ENCODE peak calls at places on chromosomes 7 and 10, in ten cellular contexts. B is CD8-positive, alpha-beta memory T cell; L is MV-4-11; U is stimulated activated CD8-positive, alpha-beta memory T cell treated with anti-CD3 and anti-CD28 coated beads, Interleukin-2, amount 100 ng/mL, for 48 hours; E is activated T-cell treated with anti-CD3 and anti-CD28 coated beads for 1 hour; H is heart left ventricle; C is astrocyte of the spinal cord; D is DMS153; Y is H7; P is tibial nerve. Q is an unnamed sample.

GRCh38 chr10:59675812-59676211 is 33.8 kb downstream of the SLC16A9 start:
- DNase-seq in E (no peak), H (no peak), L (no peak), U (no peak), P (no peak), B (no peak), Y (no peak), C (no peak), D (no peak), Q (no peak)

GRCh38 chr7:7263297-7264230 is 81.2 kb downstream of the C1GALT1 start:
- DNase-seq in H (no peak), D (no peak), B (no peak), P (no peak), L (no peak), U (no peak), E (no peak), C (no peak), Y (no peak), Q (no peak)

GRCh38 chr7:148699024-148699771 is 495 bp downstream of the CUL1 start:
- DNase-seq in U (peak; percentile 46), E (peak; percentile 29), B (peak; percentile 20), P (peak; percentile 36), Y (peak; percentile 70), D (no peak), C (peak; percentile 33), L (peak; percentile 23), H (peak; percentile 54), Q (peak; percentile 86)

GRCh38 chr7:143510854-143511592 is 33.4 kb downstream of the TAS2R41 start:
- DNase-seq in C (no peak), L (no peak), B (no peak), U (no peak), H (no peak), E (no peak), D (no peak), Y (peak; percentile 30), P (no peak), Q (no peak)

GRCh38 chr7:135326636-135327280 is 93.1 kb downstream of the STRA8 start:
- DNase-seq in D (peak; percentile 37), L (no peak), B (no peak), Y (no peak), C (peak; percentile 30), P (no peak), U (no peak), H (no peak), E (no peak), Q (no peak)

GRCh38 chr10:113788604-113789083 is 37.2 kb downstream of the PLEKHS1 start:
- DNase-seq in Y (no peak), C (peak; percentile 95), B (no peak), D (peak; percentile 8), U (no peak), H (no peak), L (peak; percentile 80), E (no peak), P (no peak), Q (no peak)

GRCh38 chr10:8235253-8236027 is 181.0 kb downstream of the GATA3 start:
- DNase-seq in E (no peak), D (no peak), P (no peak), L (no peak), Y (peak; percentile 57), C (no peak), H (no peak), B (no peak), U (no peak), Q (no peak)

GRCh38 chr7:87624628-87625027 is 3.6 kb upstream of the RUNDC3B start:
- DNase-seq in C (no peak), Y (no peak), P (no peak), L (no peak), B (no peak), D (no peak), E (no peak), H (no peak), U (no peak), Q (no peak)

GRCh38 chr10:77919713-77920108 is 6.8 kb downstream of the DLG5 start:
- DNase-seq in P (no peak), D (no peak), Y (no peak), B (no peak), L (no peak), C (peak; percentile 48), U (no peak), E (no peak), H (no peak), Q (no peak)

GRCh38 chr7:91683823-91684222 is 196.7 kb downstream of the MTERF1 start:
- DNase-seq in P (no peak), C (peak; percentile 41), U (no peak), H (peak; percentile 29), Y (no peak), B (no peak), L (peak; percentile 93), D (no peak), E (no peak), Q (no peak)

GRCh38 chr10:87531908-87532622 is 27.4 kb downstream of the MINPP1 start:
- DNase-seq in H (peak; percentile 12), P (no peak), Y (no peak), D (no peak), C (peak; percentile 69), B (no peak), L (peak; percentile 28), E (no peak), U (no peak), Q (no peak)

GRCh38 chr10:95792874-95793285 is 36.9 kb downstream of the ENTPD1 start:
- DNase-seq in L (peak; percentile 82), B (no peak), U (no peak), Y (no peak), E (no peak), P (no peak), D (no peak), C (peak; percentile 79), H (peak; percentile 50), Q (no peak)

GRCh38 chr10:88319960-88320517 is 263.1 kb downstream of the RNLS start:
- DNase-seq in C (no peak), D (no peak), B (no peak), E (no peak), U (no peak), L (no peak), H (no peak), Y (no peak), P (no peak), Q (no peak)

Q was measured in Right ventricle myocardium inferior.